ENCODE peak calls at places on chromosomes 12 and 14, in seven cellular contexts. One of them, this sample, is unnamed.

GRCh38 chr12:122840580-122841513 is 5.6 kb downstream of the HIP1R start:
- DNase-seq in HepG2: no peak
- DNase-seq in H1: no peak
- DNase-seq in HCT116: no peak
- DNase-seq in K562: no peak
- DNase-seq in SK-N-SH: peak
- DNase-seq in GM12878: no peak
- DNase-seq in this sample: no peak

GRCh38 chr12:14619731-14620501 is 52.2 kb upstream of the PLBD1 start:
- DNase-seq in HepG2: no peak
- DNase-seq in H1: no peak
- DNase-seq in HCT116: no peak
- DNase-seq in K562: no peak
- DNase-seq in SK-N-SH: no peak
- DNase-seq in GM12878: no peak
- DNase-seq in this sample: no peak

GRCh38 chr14:23559010-23559920 is 3.2 kb downstream of the THTPA start:
- DNase-seq in HepG2: peak
- DNase-seq in H1: no peak
- DNase-seq in HCT116: no peak
- DNase-seq in K562: peak
- DNase-seq in SK-N-SH: peak
- DNase-seq in GM12878: no peak
- DNase-seq in this sample: peak

GRCh38 chr14:90576981-90577660 is 180.3 kb downstream of the CALM1 start:
- DNase-seq in HepG2: no peak
- DNase-seq in H1: no peak
- DNase-seq in HCT116: no peak
- DNase-seq in K562: peak
- DNase-seq in SK-N-SH: no peak
- DNase-seq in GM12878: no peak
- DNase-seq in this sample: no peak

GRCh38 chr12:130423136-130423535 is 85.4 kb downstream of the PIWIL1 start:
- DNase-seq in HepG2: no peak
- DNase-seq in H1: no peak
- DNase-seq in HCT116: no peak
- DNase-seq in K562: no peak
- DNase-seq in SK-N-SH: no peak
- DNase-seq in GM12878: no peak
- DNase-seq in this sample: no peak

GRCh38 chr12:92561543-92561899 is 141.3 kb upstream of the PLEKHG7 start:
- DNase-seq in HepG2: no peak
- DNase-seq in H1: no peak
- DNase-seq in HCT116: no peak
- DNase-seq in K562: no peak
- DNase-seq in SK-N-SH: no peak
- DNase-seq in GM12878: no peak
- DNase-seq in this sample: no peak

GRCh38 chr14:101980700-101981099 is 16.3 kb downstream of the DYNC1H1 start:
- DNase-seq in HepG2: peak
- DNase-seq in H1: no peak
- DNase-seq in HCT116: peak
- DNase-seq in K562: no peak
- DNase-seq in SK-N-SH: no peak
- DNase-seq in GM12878: peak
- DNase-seq in this sample: peak

GRCh38 chr14:95337052-95337595 is 17.4 kb upstream of the CLMN start:
- DNase-seq in HepG2: no peak
- DNase-seq in H1: no peak
- DNase-seq in HCT116: no peak
- DNase-seq in K562: no peak
- DNase-seq in SK-N-SH: no peak
- DNase-seq in GM12878: no peak
- DNase-seq in this sample: no peak

GRCh38 chr12:13165578-13166120 is 30.9 kb upstream of the EMP1 start:
- DNase-seq in HepG2: no peak
- DNase-seq in H1: no peak
- DNase-seq in HCT116: peak
- DNase-seq in K562: peak
- DNase-seq in SK-N-SH: no peak
- DNase-seq in GM12878: no peak
- DNase-seq in this sample: no peak

GRCh38 chr14:28742171-28742846 is 24.3 kb upstream of the FOXG1 start:
- DNase-seq in HepG2: no peak
- DNase-seq in H1: no peak
- DNase-seq in HCT116: no peak
- DNase-seq in K562: no peak
- DNase-seq in SK-N-SH: no peak
- DNase-seq in GM12878: no peak
- DNase-seq in this sample: no peak

GRCh38 chr12:131098178-131098981 is 144.7 kb downstream of the ADGRD1 start:
- DNase-seq in HepG2: no peak
- DNase-seq in H1: no peak
- DNase-seq in HCT116: no peak
- DNase-seq in K562: no peak
- DNase-seq in SK-N-SH: no peak
- DNase-seq in GM12878: no peak
- DNase-seq in this sample: no peak

GRCh38 chr12:63132201-63132600 is 18.8 kb downstream of the AVPR1A start:
- DNase-seq in HepG2: no peak
- DNase-seq in H1: no peak
- DNase-seq in HCT116: no peak
- DNase-seq in K562: no peak
- DNase-seq in SK-N-SH: no peak
- DNase-seq in GM12878: no peak
- DNase-seq in this sample: no peak

GRCh38 chr12:110661337-110661972 is 27.5 kb downstream of the HVCN1 start:
- DNase-seq in HepG2: no peak
- DNase-seq in H1: no peak
- DNase-seq in HCT116: no peak
- DNase-seq in K562: no peak
- DNase-seq in SK-N-SH: no peak
- DNase-seq in GM12878: peak
- DNase-seq in this sample: no peak

GRCh38 chr14:95895720-95896119 is 19.1 kb downstream of the TUNAR start:
- DNase-seq in HepG2: peak
- DNase-seq in H1: peak
- DNase-seq in HCT116: peak
- DNase-seq in K562: peak
- DNase-seq in SK-N-SH: peak
- DNase-seq in GM12878: no peak
- DNase-seq in this sample: peak

GRCh38 chr14:99946652-99947489 is 118.4 kb upstream of the EVL start:
- DNase-seq in HepG2: no peak
- DNase-seq in H1: no peak
- DNase-seq in HCT116: no peak
- DNase-seq in K562: peak
- DNase-seq in SK-N-SH: peak
- DNase-seq in GM12878: no peak
- DNase-seq in this sample: peak

GRCh38 chr14:61179061-61179675 is 102.0 kb downstream of the TMEM30B start:
- DNase-seq in HepG2: peak
- DNase-seq in H1: no peak
- DNase-seq in HCT116: peak
- DNase-seq in K562: no peak
- DNase-seq in SK-N-SH: no peak
- DNase-seq in GM12878: no peak
- DNase-seq in this sample: no peak

GRCh38 chr12:93783827-93784226 is 106.7 kb downstream of the CRADD start:
- DNase-seq in HepG2: no peak
- DNase-seq in H1: no peak
- DNase-seq in HCT116: no peak
- DNase-seq in K562: no peak
- DNase-seq in SK-N-SH: peak
- DNase-seq in GM12878: no peak
- DNase-seq in this sample: no peak

GRCh38 chr12:124170756-124171155 is 124.1 kb upstream of the RFLNA start:
- DNase-seq in HepG2: no peak
- DNase-seq in H1: no peak
- DNase-seq in HCT116: no peak
- DNase-seq in K562: no peak
- DNase-seq in SK-N-SH: no peak
- DNase-seq in GM12878: no peak
- DNase-seq in this sample: no peak

GRCh38 chr14:37709419-37710195 is 114.2 kb downstream of the TTC6 start:
- DNase-seq in HepG2: peak
- DNase-seq in H1: no peak
- DNase-seq in HCT116: peak
- DNase-seq in K562: no peak
- DNase-seq in SK-N-SH: no peak
- DNase-seq in GM12878: no peak
- DNase-seq in this sample: peak

GRCh38 chr12:119870462-119870861 is 6.7 kb downstream of the CIT start:
- DNase-seq in HepG2: no peak
- DNase-seq in H1: no peak
- DNase-seq in HCT116: no peak
- DNase-seq in K562: no peak
- DNase-seq in SK-N-SH: no peak
- DNase-seq in GM12878: no peak
- DNase-seq in this sample: no peak
- TF ChIP-seq JUND in HepG2: no peak
- TF ChIP-seq JUND in H1: no peak
- TF ChIP-seq JUND in HCT116: no peak
- TF ChIP-seq JUND in K562: no peak
- TF ChIP-seq JUND in SK-N-SH: no peak
- TF ChIP-seq JUND in GM12878: no peak
- TF ChIP-seq JUND in this sample: no peak

DNA sequence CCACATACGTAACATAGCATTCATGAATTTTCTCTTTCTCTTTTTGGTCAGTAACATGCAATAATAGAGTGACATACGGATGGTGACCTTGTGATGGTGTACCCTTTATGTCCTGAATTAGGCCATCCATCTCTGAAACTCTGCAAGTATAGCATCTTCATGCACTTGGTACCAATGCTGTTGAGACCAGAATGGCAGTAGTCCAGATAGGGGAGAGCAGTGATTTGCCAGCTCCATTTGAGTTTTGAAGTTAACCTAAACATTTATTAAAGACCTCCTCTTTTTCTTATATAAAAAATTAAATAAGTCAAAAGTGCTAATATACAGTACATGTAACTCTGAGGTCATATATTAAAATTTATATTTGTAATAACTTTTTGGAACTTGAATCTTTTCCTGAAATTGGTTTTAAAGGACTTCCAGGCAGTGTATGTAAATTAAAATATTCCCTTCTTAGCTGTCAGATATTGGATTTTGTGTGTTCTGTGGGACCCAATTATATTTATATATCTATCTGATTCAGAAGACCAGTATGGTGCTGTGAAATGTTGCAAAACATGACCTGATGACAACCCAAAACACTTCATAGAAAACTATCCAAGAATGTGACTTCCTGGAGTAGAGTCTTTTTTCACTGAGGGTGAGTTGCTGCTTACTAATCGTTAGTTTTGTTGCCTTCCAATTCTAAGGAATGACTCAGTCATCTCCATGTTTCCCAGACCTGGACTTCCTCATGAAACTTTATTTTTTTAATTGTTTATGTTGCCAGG is 3.5 kb downstream of the ELK3 start:
- DNase-seq in HepG2: no peak
- DNase-seq in H1: no peak
- DNase-seq in HCT116: peak
- DNase-seq in K562: no peak
- DNase-seq in SK-N-SH: no peak
- DNase-seq in GM12878: no peak
- DNase-seq in this sample: no peak
- TF ChIP-seq JUND in HepG2: no peak
- TF ChIP-seq JUND in H1: no peak
- TF ChIP-seq JUND in HCT116: peak
- TF ChIP-seq JUND in K562: no peak
- TF ChIP-seq JUND in SK-N-SH: peak
- TF ChIP-seq JUND in GM12878: no peak
- TF ChIP-seq JUND in this sample: no peak

GRCh38 chr14:75860561-75861160 is 121.1 kb downstream of the TGFB3 start:
- DNase-seq in HepG2: no peak
- DNase-seq in H1: no peak
- DNase-seq in HCT116: no peak
- DNase-seq in K562: no peak
- DNase-seq in SK-N-SH: no peak
- DNase-seq in GM12878: no peak
- DNase-seq in this sample: no peak

GRCh38 chr14:75854247-75854799 is 127.5 kb downstream of the TGFB3 start:
- DNase-seq in HepG2: no peak
- DNase-seq in H1: no peak
- DNase-seq in HCT116: no peak
- DNase-seq in K562: no peak
- DNase-seq in SK-N-SH: no peak
- DNase-seq in GM12878: no peak
- DNase-seq in this sample: no peak

GRCh38 chr14:75859746-75860145 is 122.0 kb downstream of the TGFB3 start:
- DNase-seq in HepG2: no peak
- DNase-seq in H1: no peak
- DNase-seq in HCT116: no peak
- DNase-seq in K562: no peak
- DNase-seq in SK-N-SH: no peak
- DNase-seq in GM12878: no peak
- DNase-seq in this sample: no peak

GRCh38 chr14:75858375-75858774 is 123.4 kb downstream of the TGFB3 start:
- DNase-seq in HepG2: no peak
- DNase-seq in H1: no peak
- DNase-seq in HCT116: no peak
- DNase-seq in K562: no peak
- DNase-seq in SK-N-SH: no peak
- DNase-seq in GM12878: no peak
- DNase-seq in this sample: no peak

DNA sequence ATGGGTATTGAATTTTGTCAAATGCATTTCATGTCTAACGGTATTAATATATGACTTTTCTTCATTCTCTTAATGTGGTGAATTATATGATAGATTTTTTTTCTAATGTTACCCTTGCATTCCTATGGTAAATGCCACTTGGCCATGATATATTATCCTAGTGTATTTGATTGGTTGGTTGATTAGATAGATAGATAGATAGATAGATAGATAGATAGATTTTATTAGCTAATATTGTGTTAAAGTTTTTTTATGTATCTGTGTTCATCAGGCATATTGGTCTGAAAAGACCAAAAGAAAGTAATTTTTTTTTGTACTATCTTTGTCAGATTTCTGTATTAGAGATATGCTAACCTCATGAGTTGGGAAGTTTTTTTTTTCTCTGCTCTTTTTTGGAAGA is 124.6 kb downstream of the TGFB3 start:
- DNase-seq in HepG2: no peak
- DNase-seq in H1: no peak
- DNase-seq in HCT116: no peak
- DNase-seq in K562: no peak
- DNase-seq in SK-N-SH: no peak
- DNase-seq in GM12878: no peak
- DNase-seq in this sample: no peak
- TF ChIP-seq JUND in HepG2: no peak
- TF ChIP-seq JUND in H1: no peak
- TF ChIP-seq JUND in HCT116: no peak
- TF ChIP-seq JUND in K562: no peak
- TF ChIP-seq JUND in SK-N-SH: no peak
- TF ChIP-seq JUND in GM12878: no peak
- TF ChIP-seq JUND in this sample: no peak

GRCh38 chr12:56633465-56634241 is 3.5 kb upstream of the BAZ2A start:
- DNase-seq in HepG2: no peak
- DNase-seq in H1: no peak
- DNase-seq in HCT116: no peak
- DNase-seq in K562: no peak
- DNase-seq in SK-N-SH: no peak
- DNase-seq in GM12878: no peak
- DNase-seq in this sample: peak
- TF ChIP-seq JUND in HepG2: no peak
- TF ChIP-seq JUND in H1: no peak
- TF ChIP-seq JUND in HCT116: no peak
- TF ChIP-seq JUND in K562: no peak
- TF ChIP-seq JUND in SK-N-SH: no peak
- TF ChIP-seq JUND in GM12878: no peak
- TF ChIP-seq JUND in this sample: no peak

This sample was measured in T47D.